ENCODE peak calls at places on chromosomes 6 and 20, in eight cellular contexts. K, N, C, J, G, R, L and Z are unnamed samples.

GRCh38 chr6:136103763-136104311 is 146.3 kb downstream of the MTFR2 start:
- DNase-seq in K (no peak), N (no peak), C (no peak), J (no peak), G (no peak), R (no peak), L (no peak), Z (no peak)

GRCh38 chr6:124069230-124069815 is 265.7 kb downstream of the NKAIN2 start:
- DNase-seq in K (no peak), N (no peak), C (no peak), J (no peak), G (no peak), R (no peak), L (no peak), Z (no peak)

GRCh38 chr6:105164418-105164817 is 15.4 kb downstream of the POPDC3 start:
- DNase-seq in K (no peak), N (no peak), C (no peak), J (no peak), G (no peak), R (peak; percentile 15), L (no peak), Z (no peak)

GRCh38 chr6:149094934-149095341 is 222.6 kb upstream of the TAB2 start:
- DNase-seq in K (no peak), N (no peak), C (no peak), J (no peak), G (no peak), R (no peak), L (no peak), Z (no peak)

GRCh38 chr6:93417421-93417996 is 1.9 kb downstream of the EPHA7 start:
- DNase-seq in K (no peak), N (peak; percentile 37), C (no peak), J (no peak), G (peak; percentile 7), R (peak; percentile 51), L (no peak), Z (peak; percentile 64)

GRCh38 chr20:57434390-57434700 is 43.1 kb downstream of the RBM38 start:
- DNase-seq in K (no peak), N (no peak), C (no peak), J (no peak), G (no peak), R (no peak), L (no peak), Z (no peak)

GRCh38 chr20:10436053-10436699 is 1.1 kb downstream of the SLX4IP start:
- DNase-seq in K (no peak), N (no peak), C (no peak), J (no peak), G (no peak), R (no peak), L (no peak), Z (no peak)

GRCh38 chr20:50434653-50435396 is 75.4 kb upstream of the PTPN1 start:
- DNase-seq in K (no peak), N (no peak), C (no peak), J (no peak), G (no peak), R (no peak), L (no peak), Z (no peak)

GRCh38 chr6:7204726-7205125 is 97.0 kb downstream of the RREB1 start:
- DNase-seq in K (no peak), N (no peak), C (no peak), J (no peak), G (no peak), R (no peak), L (no peak), Z (no peak)

GRCh38 chr6:28542440-28543293 is 17.0 kb downstream of the GPX5 start:
- DNase-seq in K (peak; percentile 52), N (peak; percentile 78), C (no peak), J (peak; percentile 8), G (no peak), R (no peak), L (peak; percentile 43), Z (peak; percentile 85)